ENCODE peak calls at places on chromosomes 6 and 20, in six cellular contexts. R is aorta, Q is hepatic stellate cell, I is epithelial cell of esophagus, P is EL, L is transverse colon. X is an unnamed sample.

GRCh38 chr20:44392776-44393607 is 37.5 kb downstream of the HNF4A start:
- DNase-seq in R (no peak), L (peak), I (no peak), P (no peak), Q (no peak), X (no peak)

GRCh38 chr6:43720999-43721398 is 33.4 kb upstream of the MRPS18A start:
- DNase-seq in Q (no peak), R (no peak), I (no peak), L (no peak), P (no peak), X (no peak)

GRCh38 chr6:67009818-67010217 is 1302.8 kb upstream of the EYS start:
- DNase-seq in R (no peak), P (no peak), Q (no peak), L (no peak), I (peak), X (no peak)

GRCh38 chr6:48474764-48475674 is 364.0 kb upstream of the PTCHD4 start:
- DNase-seq in Q (no peak), P (no peak), I (peak), L (no peak), R (no peak), X (peak)

GRCh38 chr6:37631295-37631694 is 66.4 kb downstream of the MDGA1 start:
- DNase-seq in Q (no peak), L (no peak), P (no peak), R (no peak), I (no peak), X (no peak)

GRCh38 chr6:45419574-45420082 is 41.9 kb upstream of the SUPT3H start:
- DNase-seq in Q (no peak), I (peak), P (peak), R (peak), L (peak), X (peak)

GRCh38 chr6:95203153-95203754 is 374.1 kb upstream of the MANEA start:
- DNase-seq in P (no peak), R (no peak), Q (peak), I (peak), L (no peak), X (peak)

GRCh38 chr6:41367700-41368099 is 32.3 kb downstream of the NCR2 start:
- DNase-seq in R (no peak), L (peak), I (peak), Q (peak), P (peak), X (peak)

X was measured in MCF 10A.